ENCODE peak calls at places on chromosomes 11 and 22, in four cellular contexts. N is suprapubic skin, J is endothelial cell of umbilical vein, T is tibial nerve. I is an unnamed sample.

GRCh38 chr11:294795-295194 is 4.5 kb downstream of the IFITM5 start:
- DNase-seq in N (no peak), J (no peak), T (no peak), I (no peak)

GRCh38 chr11:44324787-44325525 is 15.0 kb upstream of the ALX4 start:
- DNase-seq in N (no peak), J (no peak), T (no peak), I (no peak)

GRCh38 chr11:125082040-125082439 is 18.9 kb downstream of the SLC37A2 start:
- DNase-seq in N (no peak), J (no peak), T (no peak), I (no peak)

GRCh38 chr22:27128461-27129080 is 471.2 kb downstream of the MIAT start:
- DNase-seq in N (no peak), J (no peak), T (no peak), I (no peak)

GRCh38 chr22:32205974-32206773 is 1.3 kb upstream of the RFPL2 start:
- DNase-seq in N (no peak), J (no peak), T (no peak), I (no peak)

GRCh38 chr11:111785886-111786412 is 19.8 kb upstream of the PPP2R1B start:
- DNase-seq in N (no peak), J (no peak), T (no peak), I (no peak)

GRCh38 chr22:23230348-23231068 is 50.2 kb downstream of the BCR start:
- DNase-seq in N (no peak), J (no peak), T (no peak), I (no peak)

GRCh38 chr11:106077609-106078517 is at the start of gene AASDHPPT:
- DNase-seq in N (no peak), J (peak), T (peak), I (peak)

GRCh38 chr22:50249382-50250248 is 1.4 kb downstream of the HDAC10 start:
- DNase-seq in N (no peak), J (no peak), T (no peak), I (no peak)

GRCh38 chr11:46392421-46393230 is 1.1 kb upstream of the CHRM4 start:
- DNase-seq in N (peak), J (peak), T (peak), I (peak)

GRCh38 chr22:44846726-44847275 is 94.4 kb downstream of the ARHGAP8 start:
- DNase-seq in N (no peak), J (no peak), T (no peak), I (no peak)

GRCh38 chr11:95089620-95090542 is at the start of gene ENDOD1:
- DNase-seq in N (peak), J (peak), T (peak), I (peak)

GRCh38 chr11:95088946-95089619 is 563 bp upstream of the ENDOD1 start:
- DNase-seq in N (peak), J (no peak), T (no peak), I (no peak)

GRCh38 chr11:95092549-95093324 is 3.1 kb downstream of the ENDOD1 start:
- DNase-seq in N (no peak), J (peak), T (no peak), I (peak)

GRCh38 chr11:95093548-95093947 is 3.9 kb downstream of the ENDOD1 start:
- DNase-seq in N (no peak), J (no peak), T (no peak), I (no peak)

GRCh38 chr11:95091663-95092062 is 2.0 kb downstream of the ENDOD1 start:
- DNase-seq in N (no peak), J (no peak), T (no peak), I (no peak)
- TF ChIP-seq POLR2A in N (no peak), J (no peak), T (no peak), I (no peak)

DNA sequence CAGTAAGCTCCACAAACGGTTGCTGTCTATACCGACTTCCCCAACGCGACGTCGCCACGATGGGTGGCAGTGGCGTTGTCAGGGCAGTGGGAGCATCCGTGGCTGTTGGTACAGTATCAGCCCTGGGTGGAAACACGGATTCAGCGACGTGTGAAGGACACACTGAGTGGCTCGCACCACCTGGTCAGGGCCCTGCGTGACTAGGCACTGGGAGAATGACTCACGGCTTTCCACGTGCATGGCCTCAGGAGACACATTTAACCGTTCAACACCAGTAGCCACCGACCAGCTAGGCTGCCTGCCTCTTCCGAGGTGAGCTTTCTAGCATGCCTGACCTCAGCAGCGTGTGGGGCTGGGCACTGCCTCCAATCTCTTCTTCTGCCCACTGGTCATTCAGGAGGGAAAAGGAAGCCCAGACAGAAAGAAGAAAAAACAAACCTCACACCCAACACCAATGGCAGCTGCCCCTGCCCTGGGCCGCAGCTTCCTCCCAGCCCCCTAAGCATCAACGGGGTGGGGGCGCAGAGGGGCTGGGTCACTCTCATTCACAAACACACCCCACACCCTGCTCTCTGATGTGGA is 59.0 kb downstream of the MYH9 start:
- DNase-seq in N (no peak), J (peak), T (no peak), I (peak)
- TF ChIP-seq POLR2A in N (no peak), J (peak), T (no peak), I (peak)

DNA sequence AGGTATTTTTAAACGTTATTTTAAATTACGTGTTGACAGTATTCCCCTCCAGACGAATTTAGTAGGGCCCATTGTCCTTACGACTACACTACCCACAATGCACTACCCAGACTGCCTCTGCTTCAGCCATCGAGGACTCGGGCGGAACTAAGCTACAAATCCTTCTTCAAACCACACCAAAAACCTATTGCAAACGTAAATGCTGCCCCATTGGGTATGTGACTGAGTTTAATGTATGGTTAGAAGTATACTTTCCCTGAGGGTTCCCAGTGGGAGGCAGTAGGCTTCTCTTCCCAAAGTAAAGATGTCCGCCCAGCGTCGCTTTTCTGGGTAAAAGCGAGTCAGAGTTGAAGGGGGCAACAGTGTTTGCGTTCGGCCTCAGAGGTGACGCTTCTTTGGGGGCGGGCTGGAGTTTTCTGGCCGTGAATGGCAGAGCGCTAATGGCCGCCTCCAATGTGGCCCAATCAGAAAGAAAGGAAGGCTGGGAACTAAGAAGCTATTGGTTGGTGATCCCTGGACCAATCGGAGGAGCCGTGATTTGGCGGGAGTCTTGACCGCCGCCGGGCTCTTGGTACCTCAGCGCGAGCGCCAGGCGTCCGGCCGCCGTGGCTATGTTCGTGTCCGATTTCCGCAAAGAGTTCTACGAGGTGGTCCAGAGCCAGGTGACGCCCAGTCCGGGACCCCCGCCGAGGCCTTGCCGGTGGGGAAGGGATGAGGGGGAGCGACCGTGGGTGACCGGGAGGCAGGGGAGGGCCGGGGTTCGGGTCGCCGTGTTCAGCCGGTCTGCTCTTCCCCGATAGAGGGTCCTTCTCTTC is at the start of gene CDC45:
- DNase-seq in N (peak), J (peak), T (peak), I (peak)
- TF ChIP-seq POLR2A in N (no peak), J (no peak), T (no peak), I (peak)

GRCh38 chr11:50155508-50155907 is 122.8 kb downstream of the OR4C45 start:
- DNase-seq in N (no peak), J (no peak), T (no peak), I (no peak)
- TF ChIP-seq POLR2A in N (no peak), J (no peak), T (no peak), I (no peak)

DNA sequence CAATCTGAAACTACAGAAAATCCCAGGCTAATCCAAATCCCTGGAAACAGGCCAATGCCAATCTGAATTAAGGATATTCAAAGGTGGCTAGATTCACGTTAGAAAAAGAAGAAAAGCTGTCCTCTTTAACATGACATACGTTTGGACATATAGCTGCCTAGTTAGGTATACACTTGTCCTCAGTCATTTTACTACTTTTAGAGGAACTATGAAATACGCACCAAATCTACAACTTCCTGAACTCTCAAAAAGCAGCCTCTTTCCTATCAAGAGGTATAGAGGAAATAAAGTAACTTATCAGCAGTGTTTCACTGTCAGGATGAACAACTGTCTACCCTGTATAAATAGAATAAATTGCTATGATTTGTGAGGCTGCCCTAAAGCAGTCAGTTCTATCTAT is 24.0 kb downstream of the KMT5B start:
- DNase-seq in N (no peak), J (no peak), T (no peak), I (no peak)
- TF ChIP-seq POLR2A in N (no peak), J (no peak), T (no peak), I (no peak)

DNA sequence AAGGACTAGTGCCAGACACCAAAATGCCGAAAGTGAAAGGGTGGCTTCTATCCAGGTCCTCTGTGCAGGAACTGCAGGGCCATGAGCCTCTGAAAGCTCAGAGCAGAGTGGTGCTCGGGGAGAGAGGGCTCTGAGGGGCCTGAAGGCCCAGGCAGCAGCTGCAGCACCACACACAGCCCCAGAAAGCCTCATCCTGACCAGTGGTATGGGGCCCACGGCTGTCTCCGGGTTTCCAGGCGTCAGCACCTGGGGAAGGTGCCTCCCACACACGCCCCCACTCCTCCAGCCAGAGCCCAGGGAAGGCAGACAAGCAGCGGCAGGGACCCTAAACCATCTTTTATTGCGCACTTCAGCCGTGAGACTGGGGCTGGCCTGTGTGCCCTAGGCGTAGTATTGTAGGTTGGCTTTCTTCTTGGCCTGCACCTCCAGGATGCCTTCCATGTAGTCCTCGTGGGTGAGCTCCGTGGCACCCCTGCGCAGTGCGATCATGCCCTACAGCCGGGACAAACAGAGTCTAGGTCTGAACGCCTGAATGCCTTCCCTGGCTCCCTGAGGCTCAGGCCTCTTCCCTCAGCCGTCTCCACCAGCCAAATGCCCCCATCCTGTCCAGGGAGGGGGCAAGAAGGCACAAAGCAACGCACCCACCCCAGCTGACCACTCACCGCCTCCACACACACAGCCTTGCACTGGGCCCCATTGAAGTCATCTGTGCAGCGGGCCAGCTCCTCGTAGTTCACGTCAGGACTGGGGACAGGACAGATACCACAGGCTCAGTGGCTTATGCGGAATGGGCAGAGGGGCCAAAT is 7.6 kb downstream of the PSMC3 start:
- DNase-seq in N (no peak), J (no peak), T (no peak), I (no peak)
- TF ChIP-seq POLR2A in N (no peak), J (peak), T (no peak), I (no peak)

GRCh38 chr11:114159802-114160588 is 100.5 kb downstream of the ZBTB16 start:
- DNase-seq in N (peak), J (peak), T (peak), I (peak)
- TF ChIP-seq POLR2A in N (peak), J (peak), T (peak), I (peak)

GRCh38 chr11:75141166-75141565 is 9.7 kb upstream of the SLCO2B1 start:
- DNase-seq in N (no peak), J (no peak), T (no peak), I (no peak)

GRCh38 chr11:75140269-75141138 is 10.4 kb upstream of the SLCO2B1 start:
- DNase-seq in N (no peak), J (peak), T (peak), I (peak)

GRCh38 chr11:75144716-75145014 is 6.2 kb upstream of the SLCO2B1 start:
- DNase-seq in N (no peak), J (no peak), T (no peak), I (no peak)

GRCh38 chr11:75143420-75143731 is 7.5 kb upstream of the SLCO2B1 start:
- DNase-seq in N (no peak), J (no peak), T (no peak), I (no peak)

DNA sequence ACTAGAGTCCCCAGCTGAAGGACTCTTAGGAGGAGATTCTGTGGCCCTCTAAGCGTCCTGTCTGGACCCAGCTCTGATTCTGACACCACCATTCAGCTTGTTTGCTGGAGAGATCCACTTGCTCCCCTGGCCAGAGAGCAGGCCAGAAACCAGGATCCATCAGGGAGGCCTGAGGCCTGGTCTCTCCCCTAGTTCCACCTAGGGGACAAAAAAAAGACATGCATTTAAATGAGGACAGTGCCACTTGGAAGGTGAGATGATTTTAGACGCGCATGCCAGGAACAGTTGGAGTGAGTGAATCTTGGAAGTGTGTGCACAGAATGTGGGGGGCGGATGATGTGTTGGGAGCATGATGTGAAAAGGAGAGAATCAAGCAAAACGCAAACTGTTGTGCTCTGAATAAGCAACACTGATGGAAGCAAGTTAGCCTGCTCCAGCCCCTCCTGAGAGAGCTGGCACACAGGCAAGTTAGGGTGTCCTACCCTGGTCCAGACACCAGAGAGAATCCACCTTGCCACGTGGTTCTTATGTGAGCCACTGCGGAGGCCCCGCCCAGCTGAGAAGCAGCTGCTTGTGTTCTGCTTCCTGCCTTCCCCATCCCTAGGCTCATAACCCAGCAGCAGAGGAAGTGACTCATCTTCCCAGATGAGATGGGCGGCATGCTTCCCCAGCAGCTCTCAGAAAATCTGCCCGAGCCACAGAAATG is 8.0 kb upstream of the SLCO2B1 start:
- DNase-seq in N (no peak), J (peak), T (peak), I (peak)
- TF ChIP-seq POLR2A in N (no peak), J (no peak), T (no peak), I (no peak)